ENCODE peak calls at places on chromosome 3, in five cellular contexts. One of them, this sample, is unnamed.
A peak's percentile ranks its signal among the peaks of the same experiment; 100 is the strongest.

GRCh38 chr3:170037463-170038433 is at the start of gene GPR160:
- DNase-seq in bronchial epithelial cell: peak; percentile 13
- DNase-seq in mucosa of descending colon: peak; percentile 95
- DNase-seq in OCI-LY7: peak; percentile 95
- DNase-seq in AG10803: peak; percentile 12
- DNase-seq in this sample: peak; percentile 80

GRCh38 chr3:149590691-149591441 is 67.0 kb downstream of the WWTR1 start:
- DNase-seq in bronchial epithelial cell: no peak
- DNase-seq in mucosa of descending colon: no peak
- DNase-seq in OCI-LY7: no peak
- DNase-seq in AG10803: no peak
- DNase-seq in this sample: no peak

GRCh38 chr3:155026999-155027591 is 53.0 kb upstream of the MME start:
- DNase-seq in bronchial epithelial cell: no peak
- DNase-seq in mucosa of descending colon: no peak
- DNase-seq in OCI-LY7: no peak
- DNase-seq in AG10803: peak; percentile 94
- DNase-seq in this sample: peak; percentile 21

GRCh38 chr3:170021083-170021482 is 16.7 kb upstream of the GPR160 start:
- DNase-seq in bronchial epithelial cell: no peak
- DNase-seq in mucosa of descending colon: no peak
- DNase-seq in OCI-LY7: peak; percentile 66
- DNase-seq in AG10803: no peak
- DNase-seq in this sample: no peak

GRCh38 chr3:14598143-14598569 is 53.4 kb upstream of the CCDC174 start:
- DNase-seq in bronchial epithelial cell: peak; percentile 28
- DNase-seq in mucosa of descending colon: no peak
- DNase-seq in OCI-LY7: peak; percentile 40
- DNase-seq in AG10803: peak; percentile 22
- DNase-seq in this sample: peak; percentile 87

GRCh38 chr3:148075829-148076716 is 621.6 kb upstream of the AGTR1 start:
- DNase-seq in bronchial epithelial cell: peak; percentile 37
- DNase-seq in mucosa of descending colon: no peak
- DNase-seq in OCI-LY7: no peak
- DNase-seq in AG10803: peak; percentile 68
- DNase-seq in this sample: peak; percentile 21

GRCh38 chr3:127524300-127524896 is 66.1 kb downstream of the TPRA1 start:
- DNase-seq in bronchial epithelial cell: no peak
- DNase-seq in mucosa of descending colon: no peak
- DNase-seq in OCI-LY7: no peak
- DNase-seq in AG10803: no peak
- DNase-seq in this sample: no peak

GRCh38 chr3:135762188-135762853 is 203.2 kb upstream of the PPP2R3A start:
- DNase-seq in bronchial epithelial cell: no peak
- DNase-seq in mucosa of descending colon: no peak
- DNase-seq in OCI-LY7: no peak
- DNase-seq in AG10803: no peak
- DNase-seq in this sample: no peak

GRCh38 chr3:177195242-177195940 is 1.9 kb downstream of the TBL1XR1 start:
- DNase-seq in bronchial epithelial cell: peak; percentile 50
- DNase-seq in mucosa of descending colon: no peak
- DNase-seq in OCI-LY7: peak; percentile 43
- DNase-seq in AG10803: peak; percentile 12
- DNase-seq in this sample: peak; percentile 7

GRCh38 chr3:184541886-184542562 is 19.6 kb upstream of the EPHB3 start:
- DNase-seq in bronchial epithelial cell: no peak
- DNase-seq in mucosa of descending colon: no peak
- DNase-seq in OCI-LY7: no peak
- DNase-seq in AG10803: no peak
- DNase-seq in this sample: no peak

GRCh38 chr3:127259882-127260281 is 28.0 kb downstream of the PRR20G start:
- DNase-seq in bronchial epithelial cell: no peak
- DNase-seq in mucosa of descending colon: no peak
- DNase-seq in OCI-LY7: no peak
- DNase-seq in AG10803: no peak
- DNase-seq in this sample: no peak

GRCh38 chr3:63857311-63857710 is 6.3 kb downstream of the THOC7 start:
- DNase-seq in bronchial epithelial cell: peak; percentile 57
- DNase-seq in mucosa of descending colon: no peak
- DNase-seq in OCI-LY7: no peak
- DNase-seq in AG10803: peak; percentile 19
- DNase-seq in this sample: no peak

GRCh38 chr3:160921020-160921635 is 165.1 kb downstream of the PPM1L start:
- DNase-seq in bronchial epithelial cell: peak; percentile 31
- DNase-seq in mucosa of descending colon: no peak
- DNase-seq in OCI-LY7: peak; percentile 50
- DNase-seq in AG10803: peak; percentile 47
- DNase-seq in this sample: peak; percentile 23

GRCh38 chr3:43286886-43287301 is 554 bp downstream of the SNRK start:
- DNase-seq in bronchial epithelial cell: peak; percentile 10
- DNase-seq in mucosa of descending colon: no peak
- DNase-seq in OCI-LY7: no peak
- DNase-seq in AG10803: peak; percentile 12
- DNase-seq in this sample: no peak

GRCh38 chr3:140077406-140077805 is 142.4 kb downstream of the CLSTN2 start:
- DNase-seq in bronchial epithelial cell: no peak
- DNase-seq in mucosa of descending colon: no peak
- DNase-seq in OCI-LY7: no peak
- DNase-seq in AG10803: no peak
- DNase-seq in this sample: no peak

GRCh38 chr3:170572665-170573253 is 13.1 kb downstream of the SLC7A14 start:
- DNase-seq in bronchial epithelial cell: peak; percentile 84
- DNase-seq in mucosa of descending colon: no peak
- DNase-seq in OCI-LY7: no peak
- DNase-seq in AG10803: peak; percentile 74
- DNase-seq in this sample: no peak

GRCh38 chr3:161401389-161401788 is 30.1 kb upstream of the SPTSSB start:
- DNase-seq in bronchial epithelial cell: no peak
- DNase-seq in mucosa of descending colon: no peak
- DNase-seq in OCI-LY7: no peak
- DNase-seq in AG10803: peak; percentile 6
- DNase-seq in this sample: no peak

GRCh38 chr3:56837196-56837955 is 35.6 kb upstream of the ARHGEF3 start:
- DNase-seq in bronchial epithelial cell: peak; percentile 95
- DNase-seq in mucosa of descending colon: no peak
- DNase-seq in OCI-LY7: peak; percentile 78
- DNase-seq in AG10803: no peak
- DNase-seq in this sample: no peak

GRCh38 chr3:113495035-113495434 is 19.9 kb downstream of the SPICE1 start:
- DNase-seq in bronchial epithelial cell: peak; percentile 47
- DNase-seq in mucosa of descending colon: no peak
- DNase-seq in OCI-LY7: peak; percentile 55
- DNase-seq in AG10803: peak; percentile 30
- DNase-seq in this sample: peak; percentile 6
- TF ChIP-seq CTCF in bronchial epithelial cell: peak; percentile 40
- TF ChIP-seq CTCF in mucosa of descending colon: peak; percentile 13
- TF ChIP-seq CTCF in OCI-LY7: peak; percentile 85
- TF ChIP-seq CTCF in AG10803: peak; percentile 45
- TF ChIP-seq CTCF in this sample: peak; percentile 43

DNA sequence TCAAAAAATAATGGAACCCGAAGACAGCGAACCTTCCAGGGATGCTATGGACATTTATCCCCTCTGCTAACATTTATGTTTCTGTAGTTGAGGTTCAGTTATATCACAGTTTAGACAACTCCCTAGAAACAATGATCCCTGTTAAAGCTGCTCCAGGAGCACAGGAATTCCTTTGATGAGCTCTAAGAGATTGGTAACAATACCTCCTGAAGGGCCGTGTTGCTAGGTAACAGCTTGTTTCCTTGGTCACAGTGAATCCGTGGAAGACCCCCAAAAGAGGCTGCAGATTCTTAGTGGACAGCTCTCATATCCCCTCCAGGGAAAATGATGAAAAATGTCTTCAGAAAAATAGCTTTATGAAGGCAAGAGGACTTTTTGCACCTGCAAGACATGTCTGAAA is 160.2 kb downstream of the SERPINI1 start:
- DNase-seq in bronchial epithelial cell: no peak
- DNase-seq in mucosa of descending colon: no peak
- DNase-seq in OCI-LY7: no peak
- DNase-seq in AG10803: no peak
- DNase-seq in this sample: peak; percentile 15
- TF ChIP-seq CTCF in bronchial epithelial cell: no peak
- TF ChIP-seq CTCF in mucosa of descending colon: no peak
- TF ChIP-seq CTCF in OCI-LY7: no peak
- TF ChIP-seq CTCF in AG10803: no peak
- TF ChIP-seq CTCF in this sample: no peak

DNA sequence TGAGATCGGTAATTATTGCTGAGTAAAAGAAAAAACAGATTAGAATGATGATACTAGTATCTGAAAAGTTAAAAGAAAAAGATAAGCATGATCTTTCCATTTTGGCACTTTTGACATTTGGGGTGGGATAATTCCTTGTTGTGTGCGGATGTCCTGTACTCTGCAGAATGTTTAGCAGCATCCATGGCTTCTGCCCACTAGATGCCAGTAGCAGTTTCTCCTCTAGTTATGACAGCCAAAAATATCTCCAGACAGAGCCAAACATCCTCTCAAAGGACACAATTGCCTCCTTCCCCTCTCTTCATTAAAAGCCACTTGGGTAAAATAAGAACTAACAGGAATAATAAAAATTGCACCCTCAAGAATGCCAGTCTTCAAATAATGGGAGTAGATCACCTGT is 468.8 kb upstream of the GRM7 start:
- DNase-seq in bronchial epithelial cell: no peak
- DNase-seq in mucosa of descending colon: no peak
- DNase-seq in OCI-LY7: no peak
- DNase-seq in AG10803: no peak
- DNase-seq in this sample: no peak
- TF ChIP-seq CTCF in bronchial epithelial cell: no peak
- TF ChIP-seq CTCF in mucosa of descending colon: no peak
- TF ChIP-seq CTCF in OCI-LY7: peak; percentile 39
- TF ChIP-seq CTCF in AG10803: no peak
- TF ChIP-seq CTCF in this sample: no peak

GRCh38 chr3:158258619-158259018 is 148.7 kb downstream of the RSRC1 start:
- DNase-seq in bronchial epithelial cell: no peak
- DNase-seq in mucosa of descending colon: no peak
- DNase-seq in OCI-LY7: no peak
- DNase-seq in AG10803: no peak
- DNase-seq in this sample: no peak

GRCh38 chr3:158267015-158267414 is 157.1 kb downstream of the RSRC1 start:
- DNase-seq in bronchial epithelial cell: no peak
- DNase-seq in mucosa of descending colon: no peak
- DNase-seq in OCI-LY7: peak; percentile 11
- DNase-seq in AG10803: no peak
- DNase-seq in this sample: no peak

GRCh38 chr3:158264894-158265293 is 155.0 kb downstream of the RSRC1 start:
- DNase-seq in bronchial epithelial cell: no peak
- DNase-seq in mucosa of descending colon: no peak
- DNase-seq in OCI-LY7: no peak
- DNase-seq in AG10803: peak; percentile 5
- DNase-seq in this sample: no peak

GRCh38 chr3:158260392-158260791 is 150.5 kb downstream of the RSRC1 start:
- DNase-seq in bronchial epithelial cell: no peak
- DNase-seq in mucosa of descending colon: no peak
- DNase-seq in OCI-LY7: no peak
- DNase-seq in AG10803: no peak
- DNase-seq in this sample: no peak

GRCh38 chr3:158261371-158261991 is 151.6 kb downstream of the RSRC1 start:
- DNase-seq in bronchial epithelial cell: peak; percentile 29
- DNase-seq in mucosa of descending colon: no peak
- DNase-seq in OCI-LY7: no peak
- DNase-seq in AG10803: no peak
- DNase-seq in this sample: no peak
- TF ChIP-seq CTCF in bronchial epithelial cell: no peak
- TF ChIP-seq CTCF in mucosa of descending colon: no peak
- TF ChIP-seq CTCF in OCI-LY7: no peak
- TF ChIP-seq CTCF in AG10803: no peak
- TF ChIP-seq CTCF in this sample: no peak

GRCh38 chr3:51966941-51967383 is 292 bp downstream of the PCBP4 start:
- DNase-seq in bronchial epithelial cell: no peak
- DNase-seq in mucosa of descending colon: peak; percentile 70
- DNase-seq in OCI-LY7: no peak
- DNase-seq in AG10803: no peak
- DNase-seq in this sample: no peak
- TF ChIP-seq CTCF in bronchial epithelial cell: no peak
- TF ChIP-seq CTCF in mucosa of descending colon: no peak
- TF ChIP-seq CTCF in OCI-LY7: no peak
- TF ChIP-seq CTCF in AG10803: no peak
- TF ChIP-seq CTCF in this sample: no peak

GRCh38 chr3:165875644-165876043 is 38.4 kb upstream of the BCHE start:
- DNase-seq in bronchial epithelial cell: no peak
- DNase-seq in mucosa of descending colon: no peak
- DNase-seq in OCI-LY7: no peak
- DNase-seq in AG10803: no peak
- DNase-seq in this sample: no peak

DNA sequence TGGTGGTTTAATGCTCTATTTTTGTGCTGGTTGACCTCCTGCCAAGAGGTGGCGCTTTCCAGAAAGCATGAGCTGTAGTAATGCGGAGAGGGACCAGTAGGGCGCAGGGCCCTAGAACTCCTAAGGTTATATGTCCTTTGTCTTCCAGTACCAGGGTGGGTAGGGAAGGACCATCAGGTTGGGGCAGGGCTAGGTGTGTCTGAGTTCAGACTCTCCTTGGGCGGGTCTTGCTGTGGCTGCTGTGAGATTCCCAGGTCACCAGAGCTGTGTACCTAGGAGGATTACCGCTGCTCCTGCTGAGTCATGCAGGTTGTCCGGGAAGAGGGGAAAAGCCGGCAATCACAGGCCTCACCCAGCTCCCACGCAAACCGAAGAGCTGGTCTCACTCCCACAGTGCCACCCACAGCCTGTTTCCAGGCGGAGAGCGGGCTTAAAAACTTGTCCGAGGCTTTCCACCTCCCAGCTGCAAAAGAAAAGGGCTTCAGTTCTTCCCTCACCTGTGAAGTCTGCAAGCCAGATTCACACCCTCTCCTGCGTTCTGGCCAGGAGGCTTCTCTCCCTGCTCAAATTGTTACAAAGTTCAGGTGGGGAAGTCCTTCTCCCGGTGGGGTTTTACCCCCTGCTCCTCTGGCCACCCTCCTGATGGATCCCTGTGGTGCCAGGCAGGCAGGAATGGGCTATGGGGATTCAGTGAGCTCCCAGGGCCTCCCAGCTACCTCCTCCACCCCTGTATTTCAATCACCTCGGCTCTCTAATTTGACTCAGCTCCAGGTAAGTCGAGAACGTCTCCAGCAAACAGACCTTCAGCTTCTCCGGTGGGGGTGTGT is 37.7 kb upstream of the BCHE start:
- DNase-seq in bronchial epithelial cell: no peak
- DNase-seq in mucosa of descending colon: no peak
- DNase-seq in OCI-LY7: no peak
- DNase-seq in AG10803: no peak
- DNase-seq in this sample: no peak
- TF ChIP-seq CTCF in bronchial epithelial cell: no peak
- TF ChIP-seq CTCF in mucosa of descending colon: no peak
- TF ChIP-seq CTCF in OCI-LY7: no peak
- TF ChIP-seq CTCF in AG10803: no peak
- TF ChIP-seq CTCF in this sample: no peak

GRCh38 chr3:138270245-138270644 is 59.4 kb downstream of the NME9 start:
- DNase-seq in bronchial epithelial cell: no peak
- DNase-seq in mucosa of descending colon: no peak
- DNase-seq in OCI-LY7: no peak
- DNase-seq in AG10803: no peak
- DNase-seq in this sample: no peak
- TF ChIP-seq CTCF in bronchial epithelial cell: no peak
- TF ChIP-seq CTCF in mucosa of descending colon: no peak
- TF ChIP-seq CTCF in OCI-LY7: peak; percentile 66
- TF ChIP-seq CTCF in AG10803: no peak
- TF ChIP-seq CTCF in this sample: no peak

GRCh38 chr3:157111578-157111977 is 48.4 kb downstream of the CCNL1 start:
- DNase-seq in bronchial epithelial cell: no peak
- DNase-seq in mucosa of descending colon: no peak
- DNase-seq in OCI-LY7: no peak
- DNase-seq in AG10803: no peak
- DNase-seq in this sample: no peak
- TF ChIP-seq CTCF in bronchial epithelial cell: no peak
- TF ChIP-seq CTCF in mucosa of descending colon: no peak
- TF ChIP-seq CTCF in OCI-LY7: no peak
- TF ChIP-seq CTCF in AG10803: no peak
- TF ChIP-seq CTCF in this sample: no peak